ENCODE peak calls at places on chromosome 3, in six cellular contexts. N is HL-60, T is endothelial cell of umbilical vein, I is Panc1, H is HCT116, M is GM23338. K is an unnamed sample. For H3K27me3, the result is how much of the 10 kb centered on the place peaks cover.

GRCh38 chr3:145892869-145893268 is 268.1 kb downstream of the PLOD2 start:
- DNase-seq in N (no peak), H (no peak), M (no peak), T (no peak), I (no peak), K (no peak)

GRCh38 chr3:115512565-115513410 is 110.5 kb upstream of the GAP43 start:
- DNase-seq in M (peak), I (no peak), T (peak), H (no peak), N (no peak), K (no peak)

GRCh38 chr3:123755508-123755907 is 128.6 kb downstream of the MYLK start:
- DNase-seq in H (no peak), I (no peak), M (no peak), N (no peak), T (no peak), K (no peak)

GRCh38 chr3:173584093-173584833 is 186.7 kb downstream of the NLGN1 start:
- DNase-seq in T (peak), N (no peak), H (peak), M (peak), I (peak), K (no peak)

GRCh38 chr3:32743934-32744333 is 58.9 kb downstream of the CNOT10 start:
- DNase-seq in M (no peak), N (peak), H (no peak), I (no peak), T (no peak), K (peak)

GRCh38 chr3:135072431-135072830 is 277.4 kb downstream of the EPHB1 start:
- DNase-seq in N (no peak), M (no peak), H (no peak), I (no peak), T (no peak), K (no peak)

GRCh38 chr3:188272481-188273372 is 118.8 kb downstream of the LPP start:
- DNase-seq in T (peak), H (no peak), M (no peak), N (no peak), I (peak), K (no peak)

GRCh38 chr3:13098605-13099004 is 25.4 kb upstream of the IQSEC1 start:
- DNase-seq in I (no peak), N (no peak), M (no peak), T (no peak), H (no peak), K (no peak)

GRCh38 chr3:76107935-76108570 is 322.7 kb upstream of the ZNF717 start:
- DNase-seq in M (peak), H (peak), I (no peak), T (no peak), N (peak), K (peak)

GRCh38 chr3:62919784-62920183 is 44.6 kb upstream of the CADPS start:
- DNase-seq in M (peak), N (no peak), H (no peak), T (no peak), I (no peak), K (no peak)

GRCh38 chr3:59210260-59210659 is 160.4 kb upstream of the CFAP20DC start:
- DNase-seq in N (no peak), H (no peak), T (peak), M (no peak), I (no peak), K (no peak)

GRCh38 chr3:58707390-58707930 is 40.9 kb upstream of the FAM3D start:
- DNase-seq in N (no peak), I (no peak), M (no peak), T (no peak), H (no peak), K (no peak)

GRCh38 chr3:43417133-43417532 is 130.8 kb downstream of the SNRK start:
- DNase-seq in M (no peak), T (no peak), N (no peak), H (no peak), I (no peak), K (no peak)

GRCh38 chr3:189258261-189258660 is 86.5 kb downstream of the TPRG1 start:
- DNase-seq in N (no peak), M (no peak), H (no peak), I (no peak), T (no peak), K (no peak)

GRCh38 chr3:55624238-55624637 is 137.1 kb upstream of the WNT5A start:
- DNase-seq in M (no peak), N (no peak), T (no peak), I (no peak), H (no peak), K (no peak)

GRCh38 chr3:127312818-127313217 is 25.0 kb upstream of the PRR20G start:
- DNase-seq in H (no peak), I (no peak), T (no peak), N (no peak), M (no peak), K (no peak)

GRCh38 chr3:17195856-17196604 is 311.3 kb downstream of the PLCL2 start:
- DNase-seq in N (peak), H (no peak), I (no peak), T (no peak), M (peak), K (no peak)

GRCh38 chr3:141360888-141361598 is 7.3 kb upstream of the ZBTB38 start:
- DNase-seq in T (peak), N (no peak), M (peak), H (peak), I (peak), K (peak)

GRCh38 chr3:13714251-13714916 is 165.5 kb downstream of the FBLN2 start:
- DNase-seq in N (no peak), T (no peak), I (no peak), M (no peak), H (no peak), K (peak)

GRCh38 chr3:171842864-171843511 is at the start of gene TMEM212:
- DNase-seq in T (peak), N (no peak), I (no peak), H (no peak), M (peak), K (no peak)

GRCh38 chr3:79368403-79368802 is 399.4 kb downstream of the ROBO1 start:
- DNase-seq in M (peak), N (no peak), I (no peak), T (no peak), H (no peak), K (peak)

GRCh38 chr3:13095408-13095861 is 22.2 kb upstream of the IQSEC1 start:
- DNase-seq in H (no peak), I (no peak), T (no peak), N (no peak), M (no peak), K (no peak)

GRCh38 chr3:63385629-63386028 is 107.5 kb downstream of the SYNPR start:
- DNase-seq in T (no peak), H (no peak), I (no peak), N (no peak), M (no peak), K (no peak)

GRCh38 chr3:16102905-16103364 is 71.5 kb upstream of the GALNT15 start:
- DNase-seq in N (no peak), M (no peak), T (no peak), H (no peak), I (no peak), K (no peak)

GRCh38 chr3:108845709-108846293 is 23.2 kb downstream of the TRAT1 start:
- DNase-seq in H (no peak), M (no peak), I (no peak), T (no peak), N (no peak), K (no peak)

GRCh38 chr3:16090711-16091110 is 83.8 kb upstream of the GALNT15 start:
- DNase-seq in T (peak), M (no peak), N (no peak), H (no peak), I (no peak), K (no peak)

GRCh38 chr3:143727391-143727790 is 120.9 kb downstream of the SLC9A9 start:
- DNase-seq in H (no peak), I (no peak), T (no peak), N (no peak), M (no peak), K (no peak)

GRCh38 chr3:45104715-45105711 is 41.2 kb downstream of the CDCP1 start:
- DNase-seq in I (no peak), H (no peak), M (no peak), T (no peak), N (no peak), K (no peak)

GRCh38 chr3:127750226-127751031 is 71.9 kb downstream of the MGLL start:
- DNase-seq in H (no peak), N (peak), M (no peak), I (no peak), T (no peak), K (no peak)

GRCh38 chr3:64945171-64945684 is 257.4 kb upstream of the ADAMTS9 start:
- DNase-seq in N (no peak), I (no peak), H (no peak), M (peak), T (peak), K (peak)

GRCh38 chr3:162142511-162142910 is 645.9 kb downstream of the OTOL1 start:
- DNase-seq in H (no peak), I (no peak), T (no peak), M (no peak), N (no peak), K (no peak)

GRCh38 chr3:49553690-49554634 is at the start of gene BSN:
- DNase-seq in M (peak), I (peak), H (peak), N (peak), T (peak), K (peak)

GRCh38 chr3:138479355-138479964 is 45.0 kb downstream of the ESYT3 start:
- DNase-seq in N (peak), I (peak), M (peak), T (peak), H (peak), K (no peak)

GRCh38 chr3:98986073-98986472 is 84.6 kb upstream of the DCBLD2 start:
- DNase-seq in I (no peak), H (peak), T (peak), M (peak), N (no peak), K (no peak)

GRCh38 chr3:79383402-79384012 is 384.3 kb downstream of the ROBO1 start:
- DNase-seq in T (peak), I (no peak), H (no peak), N (no peak), M (peak), K (no peak)

GRCh38 chr3:198061119-198062067 is 101.4 kb downstream of the LMLN start:
- DNase-seq in H (no peak), N (no peak), I (no peak), T (no peak), M (no peak), K (no peak)
- H3K27me3 ChIP-seq in H (under half), N (under half), I (under half), T (under half), M (under half), K (under half)

DNA sequence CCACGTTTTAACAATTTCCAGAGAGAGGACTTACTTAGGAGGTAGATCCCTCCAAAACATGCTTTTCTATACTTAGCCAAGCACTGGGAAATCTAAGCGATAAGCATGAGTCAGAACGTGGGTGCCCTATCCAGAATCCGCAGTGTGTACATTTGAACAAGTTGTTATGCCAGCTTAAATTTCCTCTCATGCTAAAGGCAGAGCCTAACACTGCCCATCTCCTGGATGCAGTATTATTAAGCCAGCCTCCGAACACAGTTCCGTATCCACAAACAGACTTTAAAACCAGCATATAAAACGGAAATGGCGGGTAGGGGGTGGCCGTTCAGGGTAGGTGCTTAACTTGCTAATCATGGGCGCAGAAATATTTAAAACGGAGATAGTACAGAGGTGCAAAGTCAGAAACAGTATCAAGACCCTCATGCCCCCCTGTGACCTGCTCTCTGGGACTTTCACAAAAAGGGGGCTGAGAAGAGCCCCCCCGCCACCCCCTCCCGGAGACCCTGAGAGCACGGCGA is 1.0 kb upstream of the LRRIQ4 start:
- DNase-seq in M (no peak), T (peak), I (no peak), H (no peak), N (peak), K (no peak)
- TF ChIP-seq POLR2AphosphoS5 in M (no peak), T (no peak), I (no peak), H (no peak), N (no peak), K (no peak)

GRCh38 chr3:194340757-194341400 is 10.2 kb downstream of the CPN2 start:
- DNase-seq in M (peak), H (no peak), N (no peak), T (no peak), I (no peak), K (no peak)
- H3K27me3 ChIP-seq in M (under half), H (under half), N (under half), T (under half), I (under half), K (under half)

DNA sequence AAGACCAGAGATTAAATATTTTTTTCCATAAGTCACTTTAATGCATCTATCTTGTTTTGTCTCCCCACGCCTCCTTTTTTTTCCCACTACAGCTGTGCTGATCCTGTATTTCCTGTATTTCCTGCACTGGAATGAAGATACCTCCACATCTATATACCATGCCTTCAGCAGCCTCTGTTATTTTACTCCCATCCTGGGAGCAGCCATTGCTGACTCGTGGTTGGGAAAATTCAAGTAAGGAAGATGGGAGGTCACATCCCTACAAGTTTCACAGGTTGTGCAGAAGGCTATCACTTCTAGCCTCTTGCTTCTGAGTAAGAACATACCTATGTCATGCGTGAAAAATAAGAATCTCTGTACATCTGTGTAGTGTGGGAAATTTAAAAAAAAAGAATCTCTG is 3.1 kb downstream of the SLC15A2 start:
- DNase-seq in M (no peak), T (no peak), N (no peak), H (no peak), I (no peak), K (no peak)
- TF ChIP-seq POLR2AphosphoS5 in M (no peak), T (no peak), N (no peak), H (no peak), I (no peak), K (no peak)

DNA sequence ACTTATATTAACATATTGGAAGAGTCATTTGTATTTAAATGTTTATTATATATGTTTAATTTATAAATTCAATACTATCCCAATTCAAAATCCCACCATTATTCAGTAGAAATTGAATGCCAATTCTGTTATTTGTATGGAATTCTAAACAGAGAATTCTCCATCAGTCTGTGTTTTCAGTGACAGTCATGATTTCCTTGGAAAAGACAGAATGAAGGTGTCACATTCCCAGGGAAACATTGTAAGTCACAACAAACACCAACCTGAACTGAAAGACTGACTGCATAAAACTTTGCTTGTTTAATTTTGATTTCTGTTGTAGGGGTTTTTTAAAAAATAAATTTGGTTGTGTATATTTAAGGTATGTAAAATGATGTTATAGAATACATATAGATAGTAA is 769.8 kb upstream of the BCHE start:
- DNase-seq in N (no peak), T (no peak), I (no peak), H (no peak), M (no peak), K (no peak)
- H3K27me3 ChIP-seq in N (under half), T (under half), I (under half), H (under half), M (under half), K (under half)

GRCh38 chr3:196501316-196502064 is 2.1 kb downstream of the RNF168 start:
- DNase-seq in N (no peak), T (no peak), M (peak), I (no peak), H (no peak), K (no peak)
- TF ChIP-seq POLR2AphosphoS5 in N (no peak), T (no peak), M (no peak), I (no peak), H (no peak), K (no peak)

DNA sequence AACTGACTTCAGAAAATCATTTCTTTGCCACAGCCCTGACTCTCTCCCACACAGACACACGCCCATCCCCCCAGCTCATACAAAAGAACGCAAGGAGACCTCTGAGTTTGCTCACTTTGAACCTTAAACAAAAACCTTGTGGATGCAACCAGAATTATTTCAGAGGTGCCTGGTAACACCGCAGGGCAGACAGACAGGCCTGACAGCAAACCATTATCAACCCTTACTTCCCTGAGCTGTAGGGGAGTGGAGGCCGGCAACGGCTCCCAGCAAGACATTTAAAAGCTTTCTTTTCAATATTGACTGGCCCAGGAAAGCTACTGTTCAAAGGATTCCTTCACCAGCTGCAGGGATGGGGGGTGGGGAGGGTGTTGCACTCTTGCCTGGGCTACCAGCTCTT is 2.0 kb upstream of the EFCC1 start:
- DNase-seq in H (no peak), M (no peak), T (no peak), N (no peak), I (no peak), K (no peak)
- H3K27me3 ChIP-seq in H (under half), M (half or more), T (half or more), N (under half), I (under half), K (under half)

GRCh38 chr3:96852849-96853248 is 38.5 kb downstream of the EPHA6 start:
- DNase-seq in N (no peak), M (no peak), T (no peak), H (no peak), I (no peak), K (no peak)
- TF ChIP-seq POLR2AphosphoS5 in N (no peak), M (no peak), T (no peak), H (no peak), I (no peak), K (no peak)

GRCh38 chr3:186374370-186374769 is 12.3 kb upstream of the DGKG start:
- DNase-seq in I (no peak), T (no peak), H (no peak), N (peak), M (no peak), K (no peak)
- H3K27me3 ChIP-seq in I (under half), T (under half), H (half or more), N (under half), M (under half), K (under half)

K was measured in prostate gland.